ENCODE peak calls at places on chromosome X, in seven cellular contexts. Q is naive thymus-derived CD8-positive, alpha-beta T cell; O is GM12891; X is nucleus accumbens; B is osteoblast; M is substantia nigra; U is G401. L is an unnamed sample.

GRCh38 chrX:102654696-102655095 is 3.4 kb downstream of the GPRASP1 start:
- DNase-seq in Q (no peak), O (no peak), X (no peak), B (no peak), M (no peak), U (peak), L (no peak)

GRCh38 chrX:57587607-57588006 is 4.2 kb upstream of the ZXDB start:
- DNase-seq in Q (no peak), O (no peak), X (no peak), B (no peak), M (no peak), U (no peak), L (no peak)

GRCh38 chrX:67543818-67544217 is at the start of gene AR:
- DNase-seq in Q (no peak), O (no peak), X (peak), B (peak), M (no peak), U (no peak), L (no peak)

GRCh38 chrX:39157796-39158195 is 356.5 kb downstream of the MID1IP1 start:
- DNase-seq in Q (no peak), O (no peak), X (no peak), B (no peak), M (no peak), U (no peak), L (no peak)

GRCh38 chrX:72620550-72621145 is 48.0 kb upstream of the HDAC8 start:
- DNase-seq in Q (no peak), O (no peak), X (no peak), B (no peak), M (no peak), U (no peak), L (peak)

GRCh38 chrX:10965399-10965798 is 145.7 kb upstream of the HCCS start:
- DNase-seq in Q (no peak), O (no peak), X (no peak), B (no peak), M (no peak), U (no peak), L (no peak)

GRCh38 chrX:139890991-139891700 is 41.7 kb downstream of the ATP11C start:
- DNase-seq in Q (no peak), O (no peak), X (no peak), B (no peak), M (no peak), U (no peak), L (no peak)

GRCh38 chrX:51148848-51149247 is 183.8 kb upstream of the NUDT10 start:
- DNase-seq in Q (no peak), O (no peak), X (no peak), B (no peak), M (no peak), U (peak), L (no peak)

GRCh38 chrX:17459008-17459407 is 84.0 kb downstream of the NHS start:
- DNase-seq in Q (no peak), O (no peak), X (no peak), B (no peak), M (no peak), U (peak), L (peak)

GRCh38 chrX:120145295-120145925 is 13.0 kb upstream of the RHOXF2 start:
- DNase-seq in Q (no peak), O (no peak), X (no peak), B (no peak), M (no peak), U (no peak), L (no peak)

GRCh38 chrX:46500054-46500453 is 45.2 kb downstream of the ZNF674 start:
- DNase-seq in Q (no peak), O (no peak), X (no peak), B (no peak), M (no peak), U (no peak), L (no peak)

GRCh38 chrX:57270980-57271379 is 15.5 kb upstream of the FAAH2 start:
- DNase-seq in Q (no peak), O (no peak), X (no peak), B (no peak), M (no peak), U (no peak), L (no peak)

GRCh38 chrX:98398542-98398941 is 1514.8 kb downstream of the RPA4 start:
- DNase-seq in Q (no peak), O (no peak), X (no peak), B (no peak), M (no peak), U (no peak), L (no peak)

GRCh38 chrX:67893931-67894330 is 350.1 kb downstream of the AR start:
- DNase-seq in Q (no peak), O (no peak), X (no peak), B (no peak), M (no peak), U (no peak), L (no peak)

GRCh38 chrX:22950278-22951266 is 49.2 kb upstream of the DDX53 start:
- DNase-seq in Q (no peak), O (no peak), X (no peak), B (no peak), M (no peak), U (peak), L (peak)

GRCh38 chrX:30713061-30713525 is 59.9 kb downstream of the GK start:
- DNase-seq in Q (peak), O (peak), X (peak), B (no peak), M (peak), U (peak), L (peak)

GRCh38 chrX:44954562-44954961 is 81.6 kb downstream of the KDM6A start:
- DNase-seq in Q (no peak), O (no peak), X (no peak), B (no peak), M (no peak), U (no peak), L (no peak)

GRCh38 chrX:69428216-69428615 is 75.9 kb upstream of the NALF2 start:
- DNase-seq in Q (no peak), O (no peak), X (no peak), B (no peak), M (no peak), U (no peak), L (no peak)

GRCh38 chrX:154457491-154458115 is 478 bp upstream of the PLXNA3 start:
- DNase-seq in Q (peak), O (peak), X (peak), B (peak), M (no peak), U (no peak), L (no peak)

GRCh38 chrX:24415921-24416320 is 49.2 kb upstream of the PDK3 start:
- DNase-seq in Q (no peak), O (no peak), X (no peak), B (no peak), M (no peak), U (no peak), L (no peak)

GRCh38 chrX:18210470-18210869 is 10.2 kb downstream of the BEND2 start:
- DNase-seq in Q (no peak), O (no peak), X (no peak), B (no peak), M (no peak), U (peak), L (no peak)

GRCh38 chrX:83916525-83916924 is 55.6 kb downstream of the CYLC1 start:
- DNase-seq in Q (no peak), O (no peak), X (no peak), B (no peak), M (no peak), U (no peak), L (no peak)

GRCh38 chrX:71256051-71256450 is 2.1 kb upstream of the ZMYM3 start:
- DNase-seq in Q (no peak), O (no peak), X (no peak), B (peak), M (no peak), U (no peak), L (no peak)

GRCh38 chrX:42577936-42578335 is 200.0 kb downstream of the PPP1R2C start:
- DNase-seq in Q (no peak), O (no peak), X (no peak), B (no peak), M (no peak), U (no peak), L (no peak)

GRCh38 chrX:71111141-71111843 is at the start of gene IL2RG:
- DNase-seq in Q (peak), O (no peak), X (no peak), B (no peak), M (no peak), U (no peak), L (no peak)

GRCh38 chrX:77689376-77689775 is 96.6 kb downstream of the ATRX start:
- DNase-seq in Q (no peak), O (no peak), X (no peak), B (no peak), M (no peak), U (no peak), L (no peak)

GRCh38 chrX:109886122-109886761 is 116.7 kb upstream of the TMEM164 start:
- DNase-seq in Q (no peak), O (no peak), X (peak), B (peak), M (no peak), U (no peak), L (no peak)

GRCh38 chrX:138710311-138710791 is 1.2 kb downstream of the FGF13 start:
- DNase-seq in Q (no peak), O (no peak), X (no peak), B (peak), M (no peak), U (no peak), L (no peak)

GRCh38 chrX:124217289-124218251 is 114.9 kb upstream of the TEX13D start:
- DNase-seq in Q (peak), O (no peak), X (peak), B (peak), M (no peak), U (no peak), L (peak)

GRCh38 chrX:71253253-71254091 is 468 bp downstream of the ZMYM3 start:
- DNase-seq in Q (peak), O (no peak), X (no peak), B (peak), M (no peak), U (peak), L (no peak)

GRCh38 chrX:107718156-107718621 is 57.4 kb downstream of the TSC22D3 start:
- DNase-seq in Q (peak), O (no peak), X (peak), B (peak), M (no peak), U (peak), L (peak)

GRCh38 chrX:15946783-15947550 is 92.4 kb upstream of the AP1S2 start:
- DNase-seq in Q (no peak), O (no peak), X (no peak), B (no peak), M (no peak), U (no peak), L (peak)

GRCh38 chrX:74262472-74263209 is 41.3 kb upstream of the ZCCHC13 start:
- DNase-seq in Q (no peak), O (no peak), X (no peak), B (no peak), M (no peak), U (no peak), L (no peak)

GRCh38 chrX:72018277-72019112 is 107.8 kb downstream of the NHSL2 start:
- DNase-seq in Q (peak), O (peak), X (peak), B (peak), M (peak), U (peak), L (no peak)

GRCh38 chrX:30888526-30889146 is 418 bp downstream of the TAB3 start:
- DNase-seq in Q (no peak), O (no peak), X (peak), B (peak), M (no peak), U (peak), L (no peak)

GRCh38 chrX:47467106-47467505 is 15.9 kb downstream of the ZNF41 start:
- DNase-seq in Q (no peak), O (no peak), X (no peak), B (no peak), M (no peak), U (no peak), L (no peak)

GRCh38 chrX:727738-728621 is 97.4 kb downstream of the SHOX start:
- DNase-seq in Q (no peak), O (no peak), X (no peak), B (peak), M (no peak), U (no peak), L (no peak)

GRCh38 chrX:132022115-132022862 is 813 bp upstream of the STK26 start:
- DNase-seq in Q (peak), O (no peak), X (no peak), B (peak), M (no peak), U (peak), L (no peak)

L was measured in HFF-Myc.